ENCODE peak calls at places on chromosomes 11 and 22, in ten cellular contexts. S, Q, R, C, F, E, W, G, V and J are unnamed samples.

GRCh38 chr22:49015993-49016908 is 811.4 kb downstream of the BRD1 start:
- DNase-seq in R (no peak), S (no peak), W (no peak), Q (no peak), V (no peak), G (no peak), F (no peak), C (peak), E (no peak), J (no peak)

GRCh38 chr11:30364139-30364875 is 41.4 kb downstream of the ARL14EP start:
- DNase-seq in R (no peak), W (no peak), Q (no peak), F (no peak), S (no peak), G (no peak), V (no peak), C (no peak), E (no peak), J (no peak)

GRCh38 chr11:35812850-35813249 is 131.0 kb upstream of the LDLRAD3 start:
- DNase-seq in S (no peak), V (peak), Q (no peak), E (no peak), F (peak), W (peak), R (no peak), C (no peak), G (no peak), J (no peak)

GRCh38 chr11:67045314-67045713 is 11.3 kb upstream of the RHOD start:
- DNase-seq in S (peak), E (no peak), F (peak), W (peak), C (no peak), V (no peak), G (no peak), Q (no peak), R (peak), J (no peak)

GRCh38 chr22:38257650-38258246 is 15.1 kb downstream of the TMEM184B start:
- DNase-seq in Q (peak), C (no peak), V (peak), G (no peak), R (no peak), S (no peak), E (peak), F (peak), W (no peak), J (no peak)

GRCh38 chr22:19085233-19086043 is 36.8 kb downstream of the DGCR2 start:
- DNase-seq in R (no peak), V (peak), G (no peak), Q (no peak), F (peak), S (peak), W (peak), E (peak), C (peak), J (no peak)

GRCh38 chr22:22400964-22401363 is 107.6 kb downstream of the ZNF280B start:
- DNase-seq in W (no peak), Q (no peak), R (no peak), V (no peak), E (no peak), C (no peak), G (no peak), S (no peak), F (no peak), J (no peak)

GRCh38 chr11:76918941-76919386 is 58.2 kb downstream of the ACER3 start:
- DNase-seq in Q (peak), C (no peak), V (peak), S (peak), R (no peak), G (peak), F (peak), W (peak), E (peak), J (no peak)

GRCh38 chr11:83610996-83611395 is 324.8 kb upstream of the CCDC90B start:
- DNase-seq in R (no peak), W (no peak), S (peak), V (no peak), C (no peak), Q (no peak), F (no peak), E (no peak), G (no peak), J (no peak)

GRCh38 chr11:61266602-61267001 is 25.6 kb downstream of the PGA5 start:
- DNase-seq in V (no peak), G (no peak), C (no peak), S (peak), E (no peak), R (no peak), Q (no peak), F (peak), W (no peak), J (no peak)

GRCh38 chr22:40431021-40431420 is 60.6 kb downstream of the SGSM3 start:
- DNase-seq in F (no peak), Q (no peak), E (no peak), G (no peak), S (no peak), V (no peak), C (no peak), W (no peak), R (no peak), J (no peak)

GRCh38 chr22:26722159-26722558 is 64.8 kb downstream of the MIAT start:
- DNase-seq in F (no peak), V (no peak), R (peak), Q (no peak), C (no peak), W (no peak), S (peak), G (no peak), E (no peak), J (no peak)

GRCh38 chr11:125401746-125402145 is 94.3 kb downstream of the FEZ1 start:
- DNase-seq in S (no peak), G (no peak), C (no peak), V (no peak), W (peak), Q (no peak), R (no peak), F (peak), E (no peak), J (no peak)

GRCh38 chr11:134412508-134413333 is 679 bp upstream of the B3GAT1 start:
- DNase-seq in V (peak), E (no peak), S (no peak), G (no peak), W (no peak), F (no peak), C (no peak), R (no peak), Q (peak), J (no peak)

GRCh38 chr22:42716649-42717127 is 4.0 kb downstream of the A4GALT start:
- DNase-seq in R (no peak), Q (peak), S (no peak), W (no peak), C (no peak), G (no peak), V (no peak), E (peak), F (no peak), J (no peak)

GRCh38 chr22:31489632-31490495 is at the start of gene EIF4ENIF1:
- DNase-seq in E (peak), V (peak), G (no peak), Q (peak), C (peak), F (peak), S (peak), R (peak), W (peak), J (peak)

GRCh38 chr11:46281374-46281831 is 3.9 kb downstream of the CREB3L1 start:
- DNase-seq in R (no peak), V (no peak), E (no peak), G (no peak), W (peak), S (peak), Q (peak), F (peak), C (peak), J (no peak)

DNA sequence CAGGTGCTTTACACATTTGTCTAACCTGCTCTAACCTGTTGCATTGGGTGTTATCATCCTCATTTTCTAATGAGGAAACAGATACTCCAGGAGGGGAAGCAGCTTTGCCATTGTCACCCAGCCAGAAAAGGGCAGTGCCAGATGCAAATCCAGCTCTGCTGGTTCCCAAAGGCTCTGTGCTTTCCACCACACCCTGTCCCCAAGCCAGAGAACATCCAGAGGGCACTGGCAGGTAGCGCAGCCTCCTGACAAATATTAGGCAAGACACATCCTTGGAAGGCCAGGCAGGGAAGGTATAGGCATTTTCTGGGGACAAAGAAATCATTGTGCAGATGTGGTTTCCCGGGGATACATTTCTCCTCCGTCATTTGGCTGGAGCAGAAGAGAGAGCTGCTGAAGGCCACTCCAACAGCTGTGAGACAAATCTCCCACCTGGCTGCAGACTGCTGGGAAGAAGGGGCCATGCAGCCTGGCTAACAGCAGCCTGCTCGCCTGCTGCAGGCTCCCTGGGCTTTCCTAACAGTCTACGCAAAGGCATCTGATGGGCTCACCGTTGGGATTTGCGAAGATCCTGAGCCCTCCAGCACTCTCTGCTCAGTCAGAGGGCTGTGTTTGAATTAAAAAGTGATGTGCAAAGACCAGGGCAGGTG is 93.9 kb upstream of the PITPNB start:
- DNase-seq in S (no peak), E (no peak), G (no peak), R (no peak), W (no peak), V (no peak), Q (no peak), C (no peak), F (no peak), J (no peak)
- TF ChIP-seq CTCF in S (no peak), E (no peak), G (no peak), R (no peak), W (no peak), V (no peak), Q (no peak), C (no peak), F (no peak), J (no peak)

GRCh38 chr11:114822038-114822437 is 143.7 kb downstream of the NXPE2 start:
- DNase-seq in V (no peak), R (no peak), F (no peak), W (no peak), C (no peak), S (no peak), G (no peak), Q (no peak), E (no peak), J (no peak)

GRCh38 chr11:114818382-114818781 is 140.1 kb downstream of the NXPE2 start:
- DNase-seq in W (no peak), R (no peak), S (no peak), C (no peak), V (no peak), F (no peak), G (no peak), E (no peak), Q (no peak), J (no peak)

GRCh38 chr11:114821626-114822025 is 143.3 kb downstream of the NXPE2 start:
- DNase-seq in W (no peak), S (no peak), E (no peak), R (no peak), C (no peak), G (no peak), F (no peak), Q (no peak), V (no peak), J (no peak)

GRCh38 chr11:114819028-114819427 is 140.7 kb downstream of the NXPE2 start:
- DNase-seq in Q (no peak), C (no peak), R (no peak), S (no peak), V (no peak), W (no peak), E (no peak), G (no peak), F (no peak), J (no peak)

DNA sequence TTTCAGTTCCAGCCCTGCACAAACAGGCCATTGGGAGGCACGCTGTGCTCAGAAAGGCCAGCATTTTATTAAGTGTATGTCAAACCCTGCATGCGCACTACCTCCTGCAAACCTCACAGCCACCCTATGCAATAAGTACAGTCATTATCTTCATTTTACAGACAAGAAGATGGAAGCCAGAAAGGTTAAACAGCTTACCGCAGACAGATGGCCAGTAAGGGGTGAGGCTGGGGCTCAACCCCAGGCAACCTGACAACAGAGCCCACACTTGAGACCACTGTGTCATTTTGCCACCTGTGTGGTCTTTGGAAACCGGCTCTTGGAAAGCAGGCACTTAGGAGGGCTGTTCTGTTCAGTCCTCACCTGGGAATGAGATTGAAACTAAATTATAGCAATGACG is 142.3 kb downstream of the NXPE2 start:
- DNase-seq in V (no peak), R (no peak), E (no peak), C (no peak), W (no peak), Q (no peak), F (no peak), G (no peak), S (no peak), J (no peak)
- TF ChIP-seq CTCF in V (no peak), R (no peak), E (no peak), C (no peak), W (no peak), Q (no peak), F (no peak), G (no peak), S (no peak), J (no peak)

DNA sequence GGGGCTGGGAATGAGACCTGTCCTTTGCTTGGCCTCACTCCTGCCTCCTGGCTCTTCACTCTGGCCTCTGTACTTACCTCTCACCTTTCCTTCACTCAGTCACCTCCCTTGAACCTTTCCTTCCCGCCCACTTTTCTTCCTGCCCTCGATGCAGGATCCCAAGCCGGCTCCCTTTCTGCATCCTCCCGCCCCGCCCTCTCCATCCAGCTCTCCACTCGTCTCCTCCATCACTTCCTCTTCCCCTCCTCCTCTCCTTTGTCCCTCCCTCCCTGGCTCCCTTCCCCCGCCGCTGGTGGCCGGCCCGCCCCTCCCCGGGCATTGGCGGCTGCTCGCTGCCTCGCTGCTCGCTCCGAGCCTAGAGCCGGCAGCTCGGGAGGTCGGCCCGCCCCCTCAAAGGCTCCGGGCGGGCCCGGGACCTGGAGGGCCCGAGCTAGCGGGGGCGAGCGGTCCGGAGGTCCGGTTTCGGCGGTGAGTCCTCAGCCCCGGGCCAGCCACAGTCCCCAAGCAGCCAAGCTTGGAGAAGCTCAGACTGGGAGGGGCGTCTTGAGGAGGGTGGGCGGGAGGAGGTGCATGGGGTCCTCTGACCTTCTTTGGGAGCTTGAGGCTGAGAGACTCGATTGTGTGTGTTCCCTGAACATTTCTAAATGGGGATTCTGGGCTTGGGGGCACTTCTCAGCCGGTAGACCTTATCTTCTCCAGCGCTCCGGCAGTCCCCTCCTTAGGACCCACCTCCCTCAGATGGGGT is 13.8 kb downstream of the PHLDB1 start:
- DNase-seq in R (no peak), C (peak), E (no peak), S (peak), F (peak), G (no peak), W (peak), Q (peak), V (peak), J (no peak)
- TF ChIP-seq CTCF in R (no peak), C (no peak), E (no peak), S (no peak), F (no peak), G (no peak), W (no peak), Q (no peak), V (no peak), J (no peak)

GRCh38 chr11:11640996-11641395 is 19.2 kb upstream of the GALNT18 start:
- DNase-seq in W (no peak), G (no peak), E (no peak), Q (no peak), V (no peak), S (no peak), C (no peak), R (no peak), F (no peak), J (no peak)

GRCh38 chr11:11636671-11637070 is 14.9 kb upstream of the GALNT18 start:
- DNase-seq in E (no peak), V (no peak), W (no peak), G (no peak), Q (no peak), R (no peak), C (no peak), F (no peak), S (no peak), J (no peak)

GRCh38 chr11:11640152-11640551 is 18.3 kb upstream of the GALNT18 start:
- DNase-seq in G (no peak), W (no peak), S (no peak), R (no peak), F (no peak), E (no peak), V (no peak), C (no peak), Q (no peak), J (no peak)

GRCh38 chr11:11635456-11635855 is 13.7 kb upstream of the GALNT18 start:
- DNase-seq in V (no peak), Q (no peak), G (no peak), C (no peak), S (peak), F (no peak), E (no peak), R (no peak), W (no peak), J (no peak)
- TF ChIP-seq CTCF in V (no peak), Q (no peak), G (no peak), C (no peak), S (no peak), F (no peak), E (no peak), R (no peak), W (no peak), J (no peak)